ENCODE peak calls at places on chromosomes 12 and 14, in four cellular contexts. X, E, N and O are unnamed samples.

GRCh38 chr12:121628037-121628436 is 1.7 kb downstream of the ORAI1 start:
- DNase-seq in E (no peak), N (no peak), X (no peak), O (no peak)

GRCh38 chr14:92471919-92472318 is 41.7 kb upstream of the RIN3 start:
- DNase-seq in N (peak), X (no peak), E (no peak), O (peak)

GRCh38 chr12:93018610-93019009 is 89.5 kb upstream of the EEA1 start:
- DNase-seq in E (no peak), N (no peak), X (no peak), O (no peak)

GRCh38 chr14:50045039-50045711 is 71.2 kb downstream of the VCPKMT start:
- DNase-seq in X (peak), E (peak), N (no peak), O (no peak)

GRCh38 chr12:26861690-26862089 is 28.7 kb upstream of the ITPR2 start:
- DNase-seq in N (no peak), E (no peak), X (no peak), O (no peak)

GRCh38 chr12:50599366-50600095 is 94.7 kb downstream of the DIP2B start:
- DNase-seq in N (no peak), X (peak), E (no peak), O (no peak)

GRCh38 chr14:104149617-104150141 is 11.3 kb downstream of the KIF26A start:
- DNase-seq in N (peak), E (no peak), X (no peak), O (no peak)

GRCh38 chr12:38669081-38669480 is 236.3 kb downstream of the CPNE8 start:
- DNase-seq in N (no peak), E (no peak), X (no peak), O (no peak)

GRCh38 chr12:130357729-130358330 is 20.1 kb downstream of the PIWIL1 start:
- DNase-seq in X (no peak), N (no peak), E (no peak), O (no peak)

GRCh38 chr14:101926085-101926484 is 38.3 kb upstream of the DYNC1H1 start:
- DNase-seq in N (no peak), X (no peak), E (no peak), O (no peak)

GRCh38 chr12:97368462-97369150 is 94.0 kb upstream of the RMST start:
- DNase-seq in E (no peak), X (no peak), N (no peak), O (no peak)

GRCh38 chr12:5073054-5073453 is 29.4 kb downstream of the KCNA5 start:
- DNase-seq in N (no peak), X (no peak), E (no peak), O (no peak)

GRCh38 chr14:84128025-84128424 is 1401.9 kb upstream of the FLRT2 start:
- DNase-seq in E (no peak), X (no peak), N (no peak), O (no peak)

GRCh38 chr14:105092124-105092911 is 27.1 kb upstream of the GPR132 start:
- DNase-seq in E (peak), X (peak), N (no peak), O (no peak)

GRCh38 chr12:95385646-95386045 is 88.3 kb upstream of the METAP2 start:
- DNase-seq in N (no peak), X (no peak), E (no peak), O (no peak)

GRCh38 chr12:122951406-122951805 is 14.9 kb downstream of the ABCB9 start:
- DNase-seq in E (no peak), X (no peak), N (no peak), O (no peak)

GRCh38 chr12:29655861-29656260 is 127.9 kb downstream of the TMTC1 start:
- DNase-seq in X (no peak), N (peak), E (no peak), O (no peak)

GRCh38 chr12:68806488-68807237 is 1.3 kb upstream of the MDM2 start:
- DNase-seq in N (no peak), E (peak), X (no peak), O (no peak)

GRCh38 chr12:95646781-95647184 is 95.5 kb upstream of the USP44 start:
- DNase-seq in X (no peak), E (peak), N (peak), O (no peak)

GRCh38 chr12:95881331-95881955 is 22.7 kb downstream of the SNRPF start:
- DNase-seq in E (no peak), X (no peak), N (peak), O (no peak)

GRCh38 chr12:125346361-125346760 is 281.1 kb downstream of the AACS start:
- DNase-seq in N (no peak), E (no peak), X (no peak), O (no peak)

GRCh38 chr12:9869307-9870161 is at the start of gene CLEC2B:
- DNase-seq in E (no peak), N (peak), X (no peak), O (peak)

GRCh38 chr12:116297224-116297834 is 19.8 kb upstream of the MED13L start:
- DNase-seq in E (no peak), X (no peak), N (no peak), O (no peak)

GRCh38 chr12:100141998-100142850 is 450 bp downstream of the BLTP3B start:
- DNase-seq in X (peak), E (peak), N (no peak), O (no peak)

GRCh38 chr14:100028990-100029677 is 36.1 kb upstream of the EVL start:
- DNase-seq in E (no peak), N (no peak), X (no peak), O (no peak)

GRCh38 chr14:72917420-72917819 is 8.8 kb upstream of the DCAF4 start:
- DNase-seq in X (no peak), N (no peak), E (no peak), O (no peak)

GRCh38 chr14:72921396-72921795 is 4.9 kb upstream of the DCAF4 start:
- DNase-seq in E (no peak), X (no peak), N (no peak), O (no peak)

GRCh38 chr14:72924332-72924731 is 1.9 kb upstream of the DCAF4 start:
- DNase-seq in E (peak), N (no peak), X (peak), O (no peak)

GRCh38 chr14:72916174-72916573 is 10.1 kb upstream of the DCAF4 start:
- DNase-seq in E (no peak), X (no peak), N (no peak), O (no peak)

GRCh38 chr14:72920008-72920407 is 6.3 kb upstream of the DCAF4 start:
- DNase-seq in E (no peak), X (no peak), N (no peak), O (no peak)
- TF ChIP-seq CTCF in E (no peak), X (no peak), N (no peak), O (peak)

GRCh38 chr14:95140060-95140858 is 17.1 kb downstream of the DICER1 start:
- DNase-seq in N (no peak), X (no peak), E (no peak), O (no peak)
- H3K4me3 ChIP-seq in N (no peak), X (no peak), E (no peak), O (no peak)

GRCh38 chr14:78164226-78164853 is 5.8 kb upstream of the NRXN3 start:
- DNase-seq in N (no peak), X (no peak), E (no peak), O (no peak)
- TF ChIP-seq CTCF in N (peak), X (peak), E (no peak), O (peak)

DNA sequence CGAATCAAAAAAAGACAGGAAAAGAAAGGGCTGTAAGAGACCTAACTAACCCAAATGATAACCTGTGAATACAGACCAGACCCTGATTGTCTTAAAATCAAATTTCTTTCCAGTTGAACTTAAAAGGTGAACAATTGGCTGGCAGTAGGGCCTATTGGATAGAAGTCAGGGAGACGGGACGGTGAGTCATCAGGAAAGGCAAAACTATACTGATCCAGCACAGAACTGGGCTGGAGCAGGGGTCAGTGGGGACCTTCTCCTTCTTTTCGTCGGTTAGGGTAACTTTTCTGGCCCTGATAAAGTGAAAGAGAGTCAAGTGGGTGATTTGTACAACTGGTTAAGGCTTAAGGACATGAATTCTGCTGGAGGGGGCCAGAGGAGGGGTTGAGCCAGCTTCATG is 84.9 kb upstream of the OTX2 start:
- DNase-seq in E (no peak), N (no peak), X (no peak), O (no peak)
- H3K4me3 ChIP-seq in E (no peak), N (no peak), X (no peak), O (no peak)

DNA sequence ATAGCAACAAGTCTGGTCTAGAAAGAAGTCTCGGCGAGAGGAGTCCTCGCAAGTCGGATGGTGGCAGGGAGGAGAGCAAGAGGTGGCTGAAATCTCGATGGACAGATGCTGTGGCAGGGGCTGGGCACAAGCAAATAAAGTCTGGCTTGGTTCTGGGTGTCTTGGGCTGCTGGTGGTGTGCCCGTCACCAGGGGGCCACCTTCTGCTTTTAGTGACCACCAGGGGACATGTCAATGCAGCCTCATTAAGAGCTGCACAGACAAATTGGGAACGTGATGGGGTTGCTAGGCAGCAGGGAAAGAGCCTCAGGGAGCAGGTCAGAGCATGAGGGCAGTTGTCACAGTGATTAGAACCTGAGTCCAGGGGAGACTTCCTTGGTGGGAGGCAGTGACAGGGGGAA is 43.9 kb downstream of the LRRC74A start:
- DNase-seq in X (no peak), N (no peak), E (no peak), O (no peak)
- TF ChIP-seq CTCF in X (no peak), N (no peak), E (no peak), O (no peak)

DNA sequence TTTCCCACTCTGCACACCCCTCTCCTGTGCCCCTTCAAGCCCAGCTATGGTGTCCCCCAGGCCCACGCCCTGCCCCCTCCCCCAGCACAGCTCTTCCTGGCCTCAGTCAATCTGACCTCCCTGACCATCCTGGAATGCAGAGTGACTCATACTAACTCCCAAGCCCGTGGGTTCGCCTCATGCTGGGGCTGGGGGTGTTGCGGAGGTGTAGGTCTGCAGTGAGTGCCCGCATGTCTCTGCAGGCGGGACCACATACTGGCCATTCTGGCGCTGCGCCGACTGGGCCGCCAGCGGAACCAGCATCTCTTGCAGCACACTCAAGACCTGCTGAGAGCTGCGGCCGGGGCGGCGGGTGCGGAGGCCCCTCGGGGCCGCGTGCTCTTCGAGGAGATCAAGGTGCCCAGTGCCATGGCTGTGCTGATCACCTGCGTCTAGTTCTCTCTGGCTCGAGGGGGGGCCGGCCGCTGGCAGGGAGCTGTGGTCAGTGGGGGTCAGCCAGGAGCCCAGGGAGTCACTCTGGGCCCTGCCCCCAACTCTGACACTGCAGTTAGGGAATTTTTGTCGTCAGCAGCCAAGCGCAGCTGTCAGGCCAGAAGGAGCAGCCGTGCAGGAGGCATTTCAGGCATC is 13.4 kb upstream of the TNFAIP2 start:
- DNase-seq in E (no peak), X (no peak), N (peak), O (no peak)
- H3K4me3 ChIP-seq in E (no peak), X (no peak), N (no peak), O (peak)

GRCh38 chr12:85441740-85442139 is 161.7 kb downstream of the ALX1 start:
- DNase-seq in X (no peak), E (no peak), N (peak), O (no peak)
- TF ChIP-seq CTCF in X (peak), E (no peak), N (peak), O (peak)

GRCh38 chr14:22534547-22534946 is 54.5 kb downstream of the DAD1 start:
- DNase-seq in E (no peak), N (no peak), X (no peak), O (no peak)
- H3K4me3 ChIP-seq in E (no peak), N (no peak), X (no peak), O (no peak)